ENCODE peak calls at places on chromosome 9, in eight cellular contexts. I, T, M, K, P, C, D and R are unnamed samples.

GRCh38 chr9:2337602-2338001 is 284.0 kb upstream of the VLDLR start:
- DNase-seq in I (no peak), T (peak; percentile 18), M (no peak), K (no peak), P (no peak), C (no peak), D (peak; percentile 2), R (no peak)

GRCh38 chr9:20243866-20244647 is 378.2 kb downstream of the MLLT3 start:
- DNase-seq in I (no peak), T (no peak), M (no peak), K (no peak), P (no peak), C (peak; percentile 42), D (no peak), R (no peak)

GRCh38 chr9:88810826-88811225 is 180.4 kb upstream of the S1PR3 start:
- DNase-seq in I (no peak), T (no peak), M (no peak), K (no peak), P (no peak), C (no peak), D (no peak), R (peak; percentile 49)

GRCh38 chr9:104575451-104575850 is 6.5 kb downstream of the OR13C8 start:
- DNase-seq in I (no peak), T (no peak), M (no peak), K (no peak), P (no peak), C (no peak), D (no peak), R (no peak)

GRCh38 chr9:16869140-16869903 is 1.1 kb downstream of the BNC2 start:
- DNase-seq in I (no peak), T (no peak), M (peak; percentile 42), K (peak; percentile 49), P (no peak), C (peak; percentile 26), D (no peak), R (no peak)

GRCh38 chr9:133708770-133709611 is 29.2 kb downstream of the SARDH start:
- DNase-seq in I (peak; percentile 65), T (no peak), M (no peak), K (no peak), P (no peak), C (peak; percentile 78), D (no peak), R (no peak)

GRCh38 chr9:131382850-131383729 is 10.8 kb upstream of the PRRC2B start:
- DNase-seq in I (no peak), T (peak; percentile 46), M (peak; percentile 80), K (no peak), P (peak; percentile 92), C (peak; percentile 56), D (no peak), R (no peak)

GRCh38 chr9:20683351-20684034 is 566 bp upstream of the FOCAD start:
- DNase-seq in I (no peak), T (peak; percentile 54), M (peak; percentile 89), K (peak; percentile 84), P (peak; percentile 13), C (no peak), D (no peak), R (peak; percentile 86)

GRCh38 chr9:75054373-75055001 is 26.4 kb upstream of the CARNMT1 start:
- DNase-seq in I (no peak), T (no peak), M (peak; percentile 25), K (no peak), P (no peak), C (no peak), D (no peak), R (no peak)

GRCh38 chr9:131397100-131397790 is 3.4 kb downstream of the PRRC2B start:
- DNase-seq in I (peak; percentile 17), T (no peak), M (no peak), K (no peak), P (peak; percentile 72), C (no peak), D (no peak), R (no peak)

GRCh38 chr9:136096505-136097001 is 1.5 kb upstream of the NACC2 start:
- DNase-seq in I (no peak), T (no peak), M (no peak), K (no peak), P (no peak), C (no peak), D (no peak), R (no peak)

DNA sequence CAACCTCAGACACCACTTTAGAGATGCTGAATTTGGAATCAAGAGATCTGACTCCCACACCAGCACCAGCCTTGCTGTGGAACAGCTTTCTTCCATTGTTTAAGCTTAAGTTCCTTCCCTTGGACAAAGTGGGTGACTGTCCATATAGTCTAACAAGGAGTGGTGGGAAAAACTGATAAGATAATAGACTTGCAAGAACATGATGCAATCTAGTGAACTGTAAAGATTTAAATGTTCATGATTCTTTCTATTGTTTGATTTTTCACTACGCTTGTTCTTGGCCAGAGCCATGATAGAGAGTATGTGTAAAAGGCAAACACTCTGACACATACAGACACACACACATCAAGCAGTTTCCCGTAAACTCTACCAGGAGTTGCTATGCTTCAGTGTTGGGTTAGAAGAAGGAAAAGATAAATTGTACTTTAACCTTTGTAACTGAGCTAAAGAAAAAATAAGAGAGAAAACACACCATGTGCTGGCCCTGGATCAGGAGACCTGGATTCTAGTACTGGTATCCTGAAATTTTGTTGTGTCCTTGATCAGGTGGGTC is 94.3 kb downstream of the PAPPA start:
- DNase-seq in I (no peak), T (no peak), M (peak; percentile 72), K (no peak), P (no peak), C (no peak), D (no peak), R (no peak)
- TF ChIP-seq CTCF in I (no peak), T (no peak), M (no peak), K (no peak), P (no peak), C (no peak), D (no peak), R (no peak)

GRCh38 chr9:129874261-129875101 is 39.2 kb downstream of the USP20 start:
- DNase-seq in I (no peak), T (no peak), M (no peak), K (no peak), P (no peak), C (no peak), D (no peak), R (no peak)

GRCh38 chr9:129873563-129873962 is 38.3 kb downstream of the USP20 start:
- DNase-seq in I (no peak), T (no peak), M (no peak), K (no peak), P (no peak), C (no peak), D (no peak), R (no peak)

GRCh38 chr9:129876815-129877214 is 41.6 kb downstream of the USP20 start:
- DNase-seq in I (no peak), T (no peak), M (no peak), K (no peak), P (no peak), C (no peak), D (no peak), R (no peak)

GRCh38 chr9:129875687-129876395 is 40.6 kb downstream of the USP20 start:
- DNase-seq in I (no peak), T (no peak), M (no peak), K (no peak), P (no peak), C (no peak), D (no peak), R (no peak)

GRCh38 chr9:129875181-129875611 is 39.9 kb downstream of the USP20 start:
- DNase-seq in I (no peak), T (no peak), M (no peak), K (no peak), P (no peak), C (no peak), D (no peak), R (no peak)
- TF ChIP-seq CTCF in I (no peak), T (no peak), M (peak; percentile 11), K (peak; percentile 7), P (no peak), C (peak; percentile 19), D (no peak), R (no peak)

DNA sequence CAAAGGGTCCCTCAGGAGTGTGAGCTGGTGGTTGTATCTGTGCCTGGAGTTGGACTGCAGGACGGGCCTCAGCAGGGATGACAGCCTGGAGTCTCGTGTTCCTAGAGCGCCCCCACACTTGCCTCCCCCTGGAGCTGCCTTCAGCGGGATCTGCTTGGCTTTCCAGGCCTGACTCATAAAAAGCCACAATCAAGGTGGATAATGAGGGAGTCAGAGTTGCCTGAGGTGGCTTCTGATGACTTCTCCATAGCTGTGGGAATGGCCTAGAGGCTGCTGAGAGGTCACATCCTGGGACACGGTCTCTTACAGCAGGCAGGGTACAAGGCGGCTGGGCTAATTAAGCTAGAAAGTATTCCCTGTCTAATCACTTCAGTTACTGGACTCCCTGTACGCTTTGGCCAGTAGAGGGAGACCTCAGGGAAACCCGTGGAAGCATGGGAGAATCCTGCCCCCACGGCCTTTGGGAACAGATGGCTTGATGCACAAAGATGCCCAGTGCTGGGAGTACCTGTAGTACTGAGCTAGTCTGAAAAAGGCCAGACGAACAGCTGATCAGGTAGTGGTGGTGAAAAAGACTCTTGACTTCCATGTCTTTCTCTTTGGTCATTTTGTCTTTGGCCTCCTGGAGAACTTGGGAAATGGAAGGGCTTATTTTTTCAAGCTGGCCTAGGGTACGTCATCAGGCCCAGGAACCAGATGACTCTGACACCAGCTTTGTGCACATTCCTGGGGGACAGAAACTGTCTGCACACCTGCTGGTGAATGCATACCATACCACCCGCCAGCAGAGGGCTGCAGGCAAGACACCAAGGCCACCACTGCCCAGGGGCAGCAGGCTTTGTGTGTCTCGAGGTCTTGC is 16.1 kb upstream of the FRRS1L start:
- DNase-seq in I (no peak), T (no peak), M (peak; percentile 30), K (peak; percentile 26), P (peak; percentile 64), C (peak; percentile 25), D (no peak), R (no peak)
- TF ChIP-seq CTCF in I (peak; percentile 25), T (peak; percentile 49), M (peak; percentile 60), K (peak; percentile 33), P (peak; percentile 60), C (peak; percentile 32), D (peak; percentile 53), R (no peak)

GRCh38 chr9:33184947-33185346 is 17.8 kb upstream of the B4GALT1 start:
- DNase-seq in I (no peak), T (no peak), M (no peak), K (no peak), P (peak; percentile 53), C (no peak), D (no peak), R (no peak)

GRCh38 chr9:33177633-33178032 is 10.5 kb upstream of the B4GALT1 start:
- DNase-seq in I (peak; percentile 82), T (no peak), M (no peak), K (no peak), P (no peak), C (no peak), D (no peak), R (peak; percentile 9)

GRCh38 chr9:33180526-33181184 is 13.5 kb upstream of the B4GALT1 start:
- DNase-seq in I (no peak), T (no peak), M (peak; percentile 75), K (no peak), P (no peak), C (no peak), D (no peak), R (no peak)

GRCh38 chr9:33175633-33176325 is 8.6 kb upstream of the B4GALT1 start:
- DNase-seq in I (no peak), T (no peak), M (no peak), K (no peak), P (no peak), C (no peak), D (no peak), R (peak; percentile 38)

DNA sequence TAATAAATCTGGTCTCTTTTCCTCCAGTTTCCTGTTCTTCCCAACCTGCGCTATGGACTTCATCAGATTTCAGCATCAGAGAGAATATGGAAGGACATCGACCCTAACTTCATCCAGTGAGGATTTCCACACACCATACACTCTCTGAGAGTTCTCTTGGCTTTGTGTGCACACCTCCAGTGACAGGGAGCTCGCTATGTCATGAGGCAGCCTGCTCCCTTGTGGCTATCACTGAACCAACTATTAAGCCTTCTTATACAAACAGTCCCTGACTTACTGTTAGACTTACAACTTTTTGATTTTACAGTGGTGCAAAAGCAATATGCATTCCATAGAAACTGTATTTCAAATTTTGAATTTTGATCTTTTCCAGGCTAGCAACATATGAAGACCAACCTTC is 12.2 kb upstream of the B4GALT1 start:
- DNase-seq in I (no peak), T (no peak), M (no peak), K (no peak), P (no peak), C (no peak), D (no peak), R (no peak)
- TF ChIP-seq CTCF in I (no peak), T (no peak), M (no peak), K (no peak), P (no peak), C (no peak), D (no peak), R (no peak)